ENCODE peak calls at places on chromosomes 11 and 22, in five cellular contexts. X is GM23338, C is stomach, G is breast epithelium, N is adipocyte. T is an unnamed sample. For H3K27me3, the result is how much of the 10 kb centered on the place peaks cover.

GRCh38 chr11:121767433-121767832 is 314.7 kb upstream of the SORL1-AS1 start:
- DNase-seq in N (peak), G (no peak), C (no peak), X (no peak), T (no peak)

GRCh38 chr22:22371031-22371541 is 126.5 kb downstream of the VPREB1 start:
- DNase-seq in N (no peak), X (peak), G (no peak), C (no peak), T (no peak)

GRCh38 chr11:96145163-96145585 is 197.8 kb downstream of the MAML2 start:
- DNase-seq in G (no peak), X (no peak), C (no peak), N (peak), T (no peak)

GRCh38 chr11:6612816-6613136 is 760 bp upstream of the TAF10 start:
- DNase-seq in X (peak), C (no peak), G (no peak), N (no peak), T (no peak)

GRCh38 chr11:88193278-88193677 is 18.0 kb upstream of the RAB38 start:
- DNase-seq in X (no peak), C (no peak), G (no peak), N (no peak), T (no peak)

GRCh38 chr11:117179048-117179999 is 781 bp downstream of the SIDT2 start:
- DNase-seq in C (peak), N (peak), X (no peak), G (no peak), T (peak)

GRCh38 chr11:123654566-123655081 is at the start of gene SCN3B:
- DNase-seq in C (peak), X (peak), N (peak), G (peak), T (no peak)

GRCh38 chr22:20494978-20495860 is at the start of gene KLHL22:
- DNase-seq in C (peak), N (peak), X (peak), G (no peak), T (no peak)

GRCh38 chr22:46661221-46661851 is 41.1 kb downstream of the GRAMD4 start:
- DNase-seq in X (no peak), C (no peak), N (no peak), G (peak), T (peak)

GRCh38 chr11:62857541-62857982 is 18.2 kb upstream of the WDR74 start:
- DNase-seq in C (no peak), N (no peak), X (no peak), G (no peak), T (no peak)

GRCh38 chr11:30914143-30914762 is 328.1 kb upstream of the MPPED2 start:
- DNase-seq in N (peak), X (peak), G (peak), C (peak), T (no peak)

GRCh38 chr11:61924016-61924360 is 6.6 kb upstream of the RAB3IL1 start:
- DNase-seq in G (peak), C (no peak), X (no peak), N (no peak), T (no peak)

GRCh38 chr11:23502821-23503220 is 642.5 kb upstream of the CCDC179 start:
- DNase-seq in N (peak), G (no peak), C (no peak), X (no peak), T (no peak)

GRCh38 chr22:49426098-49426497 is 401.6 kb downstream of the BRD1 start:
- DNase-seq in G (no peak), N (no peak), C (no peak), X (no peak), T (no peak)

GRCh38 chr22:30821863-30822215 is 127.2 kb downstream of the OSBP2 start:
- DNase-seq in G (no peak), X (no peak), N (no peak), C (no peak), T (no peak)

GRCh38 chr22:20809538-20810185 is 35.7 kb downstream of the SERPIND1 start:
- DNase-seq in G (no peak), X (no peak), N (no peak), C (no peak), T (no peak)

GRCh38 chr11:61369372-61370348 is 7.5 kb downstream of the TMEM138 start:
- DNase-seq in N (peak), C (no peak), G (peak), X (no peak), T (no peak)

GRCh38 chr11:61828629-61829407 is 718 bp downstream of the FADS2 start:
- DNase-seq in C (no peak), G (no peak), N (peak), X (peak), T (no peak)

DNA sequence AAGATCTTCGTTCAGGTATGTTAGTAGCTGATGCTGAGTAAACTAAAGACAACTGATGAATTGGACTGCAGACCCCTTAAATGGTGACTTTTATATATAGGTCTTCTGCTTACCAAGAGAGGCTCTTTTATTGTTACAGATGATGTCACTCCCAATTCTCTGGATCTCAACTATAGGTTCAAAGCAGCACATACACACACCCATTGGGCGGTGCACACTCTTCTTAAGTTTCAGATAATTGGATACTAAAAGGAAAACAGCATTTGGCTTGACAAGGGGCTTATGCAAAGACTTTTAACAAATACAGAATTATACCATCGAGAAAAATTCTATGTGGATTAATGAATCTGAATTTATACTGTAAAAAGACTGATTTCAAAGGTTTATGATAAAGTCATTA is at the start of gene PTH:
- DNase-seq in X (no peak), N (no peak), G (no peak), C (no peak), T (no peak)
- H3K27me3 ChIP-seq in X (under half), N (under half), G (under half), C (under half), T (under half)

DNA sequence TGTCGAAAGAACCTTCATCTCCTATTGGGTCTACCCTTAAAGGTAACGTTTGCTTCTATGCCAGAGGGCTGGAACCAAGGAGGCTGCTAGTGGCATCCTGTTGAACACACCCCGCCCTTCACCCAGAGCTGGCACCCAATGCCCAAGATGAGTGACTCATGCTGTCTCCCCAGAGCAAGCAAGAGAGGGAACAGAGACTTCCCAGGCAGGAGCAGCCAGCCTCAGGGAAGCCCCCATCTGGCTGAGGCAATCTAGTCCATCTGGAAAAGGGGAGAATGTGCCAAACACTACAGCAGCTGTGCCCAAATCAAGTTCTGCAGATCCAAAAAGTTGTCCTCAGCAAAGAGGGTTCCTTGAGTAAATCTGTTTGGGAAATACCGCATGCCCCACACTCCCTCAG is 91.9 kb upstream of the TP53I11 start:
- DNase-seq in C (no peak), N (peak), X (no peak), G (peak), T (no peak)
- H3K27me3 ChIP-seq in C (under half), N (under half), X (under half), G (under half), T (under half)

DNA sequence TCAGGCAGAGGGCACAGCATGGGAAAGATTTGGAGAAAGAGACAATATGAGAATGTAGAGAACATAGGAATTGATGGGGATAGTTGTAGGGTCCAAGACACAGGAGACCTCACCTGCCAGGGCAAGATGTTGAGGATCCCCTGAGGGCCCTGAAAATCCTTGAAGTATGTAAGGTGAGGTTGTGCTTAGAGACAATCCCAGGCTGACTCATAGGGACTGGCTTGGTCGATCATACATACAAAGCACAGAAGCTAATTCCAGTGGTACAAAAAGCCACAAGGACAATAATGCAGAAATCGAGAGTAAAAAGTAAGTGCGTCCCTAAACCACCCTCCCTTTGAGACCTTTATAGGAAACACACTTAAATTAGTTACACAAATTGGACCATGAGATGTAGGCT is 468.2 kb downstream of the MIAT start:
- DNase-seq in X (no peak), C (no peak), G (no peak), N (no peak), T (no peak)
- H3K27me3 ChIP-seq in X (under half), C (under half), G (under half), N (under half), T (under half)

DNA sequence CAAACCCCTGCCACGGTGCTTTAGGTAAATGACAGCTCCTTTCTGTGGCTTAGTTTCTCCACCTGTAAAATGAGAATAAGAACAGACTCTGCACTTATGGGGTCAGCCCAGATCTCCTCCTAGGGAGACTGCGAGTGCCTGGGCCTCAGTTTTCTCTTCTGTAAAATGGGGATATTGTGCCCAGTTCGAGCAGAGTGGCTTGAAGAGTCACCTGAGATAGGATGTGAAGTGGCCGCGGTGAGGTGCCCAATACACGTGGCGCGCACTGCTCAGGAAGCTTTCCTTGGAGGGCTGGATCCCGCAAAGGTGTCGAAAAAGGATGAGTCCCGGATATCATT is 467 bp upstream of the EMID1 start:
- DNase-seq in N (no peak), C (no peak), X (peak), G (no peak), T (no peak)
- H3K27me3 ChIP-seq in N (under half), C (under half), X (under half), G (under half), T (under half)

GRCh38 chr11:65573391-65574146 is 1.2 kb downstream of the FAM89B start:
- DNase-seq in N (peak), G (no peak), C (no peak), X (no peak), T (no peak)

GRCh38 chr11:65575568-65576231 is at the start of gene EHBP1L1:
- DNase-seq in X (peak), C (peak), N (peak), G (no peak), T (peak)

GRCh38 chr11:65572356-65573043 is at the start of gene FAM89B:
- DNase-seq in C (peak), N (peak), G (peak), X (peak), T (peak)

GRCh38 chr11:65574963-65575567 is 788 bp upstream of the EHBP1L1 start:
- DNase-seq in X (peak), C (peak), G (no peak), N (peak), T (no peak)

GRCh38 chr11:65574147-65574962 is 1.5 kb upstream of the EHBP1L1 start:
- DNase-seq in C (peak), X (peak), G (peak), N (peak), T (peak)
- H3K27me3 ChIP-seq in C (under half), X (under half), G (under half), N (under half), T (under half)

T was measured in effector memory CD4-positive, alpha-beta T cell.